ENCODE peak calls at places on chromosomes 5 and 9, in five cellular contexts. M is A549, D is tibial nerve, Y is ovary, J is pancreas. O is an unnamed sample.
A peak's percentile ranks its signal among the peaks of the same experiment; 100 is the strongest.

GRCh38 chr9:125744616-125745387 is 2.4 kb upstream of the PBX3 start:
- DNase-seq in D (no peak), Y (no peak), M (no peak), J (no peak), O (no peak)

GRCh38 chr5:176543428-176544182 is 5.5 kb upstream of the CDHR2 start:
- DNase-seq in M (peak; percentile 73), J (peak; percentile 65), D (no peak), Y (peak; percentile 68), O (peak; percentile 52)

GRCh38 chr5:159641371-159642039 is 274.8 kb upstream of the ADRA1B start:
- DNase-seq in M (no peak), Y (no peak), D (no peak), J (no peak), O (no peak)

GRCh38 chr9:69980591-69980990 is 63.1 kb upstream of the MAMDC2 start:
- DNase-seq in D (no peak), M (no peak), J (no peak), Y (no peak), O (no peak)

GRCh38 chr5:14871084-14871572 is 450 bp downstream of the ANKH start:
- DNase-seq in M (peak; percentile 4), D (no peak), J (peak; percentile 37), Y (peak; percentile 24), O (peak; percentile 20)

GRCh38 chr5:113514263-113514590 is 733 bp downstream of the YTHDC2 start:
- DNase-seq in M (no peak), J (peak; percentile 28), D (no peak), Y (no peak), O (no peak)

GRCh38 chr9:138022756-138023393 is 145.3 kb downstream of the CACNA1B start:
- DNase-seq in D (no peak), J (no peak), M (no peak), Y (no peak), O (no peak)

GRCh38 chr5:15425802-15426201 is 74.2 kb upstream of the FBXL7 start:
- DNase-seq in J (no peak), M (no peak), D (no peak), Y (no peak), O (no peak)

GRCh38 chr9:135402048-135402738 is 77.4 kb upstream of the PPP1R26 start:
- DNase-seq in Y (no peak), D (no peak), M (no peak), J (no peak), O (no peak)

GRCh38 chr5:169567079-169567478 is 16.5 kb upstream of the SPDL1 start:
- DNase-seq in Y (no peak), J (no peak), M (no peak), D (no peak), O (no peak)

GRCh38 chr5:35198096-35198495 is 32.2 kb downstream of the PRLR start:
- DNase-seq in Y (peak; percentile 55), M (no peak), J (peak; percentile 82), D (peak; percentile 15), O (no peak)

GRCh38 chr5:30956251-30956650 is 237.2 kb upstream of the CDH6 start:
- DNase-seq in Y (no peak), D (no peak), J (no peak), M (no peak), O (no peak)

GRCh38 chr5:38069360-38069759 is 189.0 kb upstream of the EGFLAM start:
- DNase-seq in M (no peak), J (peak; percentile 19), Y (peak; percentile 45), D (no peak), O (no peak)

GRCh38 chr5:39580702-39581498 is 156.1 kb upstream of the DAB2 start:
- DNase-seq in M (no peak), Y (no peak), D (no peak), J (no peak), O (no peak)

GRCh38 chr9:70113403-70114022 is 69.9 kb downstream of the MAMDC2 start:
- DNase-seq in J (peak; percentile 54), Y (peak; percentile 55), D (peak; percentile 38), M (peak; percentile 64), O (peak; percentile 59)

GRCh38 chr5:65185468-65185867 is 296.3 kb downstream of the ADAMTS6 start:
- DNase-seq in Y (no peak), D (no peak), M (no peak), J (no peak), O (no peak)

GRCh38 chr5:56088967-56089829 is 94.4 kb upstream of the IL6ST start:
- DNase-seq in Y (no peak), J (no peak), D (no peak), M (peak; percentile 47), O (no peak)

GRCh38 chr5:61082516-61083280 is 79.6 kb downstream of the SMIM15 start:
- DNase-seq in D (no peak), J (no peak), Y (no peak), M (no peak), O (no peak)

GRCh38 chr5:88884435-88884877 is 1.5 kb upstream of the MEF2C start:
- DNase-seq in D (no peak), M (no peak), Y (no peak), J (no peak), O (no peak)

GRCh38 chr5:110900829-110901228 is 162.0 kb downstream of the SLC25A46 start:
- DNase-seq in J (no peak), M (peak; percentile 22), D (no peak), Y (no peak), O (no peak)

GRCh38 chr9:107755267-107755666 is 265.7 kb upstream of the KLF4 start:
- DNase-seq in J (no peak), Y (no peak), D (no peak), M (peak; percentile 76), O (no peak)

GRCh38 chr9:119884411-119884810 is 515.2 kb upstream of the BRINP1 start:
- DNase-seq in D (no peak), M (no peak), Y (no peak), J (no peak), O (no peak)

GRCh38 chr9:113574381-113575262 is 111.1 kb downstream of the RGS3 start:
- DNase-seq in D (no peak), Y (no peak), M (no peak), J (no peak), O (peak; percentile 8)

GRCh38 chr5:108531367-108532211 is 149.7 kb upstream of the FBXL17 start:
- DNase-seq in J (no peak), D (no peak), Y (no peak), M (no peak), O (no peak)

GRCh38 chr5:35120745-35121144 is 73.0 kb upstream of the AGXT2 start:
- DNase-seq in M (no peak), D (no peak), J (no peak), Y (no peak), O (no peak)

GRCh38 chr5:61394078-61394701 is 62.1 kb downstream of the ZSWIM6 start:
- DNase-seq in Y (no peak), M (no peak), D (no peak), J (no peak), O (no peak)

GRCh38 chr9:27528886-27529315 is 713 bp downstream of the MOB3B start:
- DNase-seq in Y (peak; percentile 73), D (peak; percentile 30), J (peak; percentile 68), M (peak; percentile 24), O (peak; percentile 72)

GRCh38 chr5:10275460-10275859 is 25.4 kb downstream of the CCT5 start:
- DNase-seq in M (no peak), J (no peak), Y (no peak), D (no peak), O (no peak)

DNA sequence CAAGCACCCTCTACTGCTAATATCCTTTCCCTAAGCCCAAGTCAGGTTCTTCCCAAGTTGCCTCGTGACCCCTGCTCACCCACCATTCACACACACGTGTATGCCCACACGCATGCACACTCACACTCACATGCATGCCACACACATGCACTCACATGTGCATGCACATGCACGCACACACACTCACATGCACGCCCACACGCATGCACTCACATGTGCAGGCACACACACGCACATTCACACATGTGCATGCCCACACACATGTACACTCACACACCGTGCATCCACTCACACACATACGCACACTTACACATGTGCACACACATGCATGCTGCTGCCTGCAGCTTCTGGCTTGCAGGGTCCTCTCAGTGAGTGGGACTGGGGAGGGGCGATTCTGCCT is 62.9 kb upstream of the STXBP1 start:
- DNase-seq in M (no peak), Y (no peak), J (no peak), D (no peak), O (no peak)
- H3K4me1 ChIP-seq in M (peaks cover 78% of the 10 kb centered on the region), Y (peaks cover 26% of the 10 kb centered on the region), J (peaks cover 53% of the 10 kb centered on the region), D (peaks cover 82% of the 10 kb centered on the region), O (peaks cover 19% of the 10 kb centered on the region)

DNA sequence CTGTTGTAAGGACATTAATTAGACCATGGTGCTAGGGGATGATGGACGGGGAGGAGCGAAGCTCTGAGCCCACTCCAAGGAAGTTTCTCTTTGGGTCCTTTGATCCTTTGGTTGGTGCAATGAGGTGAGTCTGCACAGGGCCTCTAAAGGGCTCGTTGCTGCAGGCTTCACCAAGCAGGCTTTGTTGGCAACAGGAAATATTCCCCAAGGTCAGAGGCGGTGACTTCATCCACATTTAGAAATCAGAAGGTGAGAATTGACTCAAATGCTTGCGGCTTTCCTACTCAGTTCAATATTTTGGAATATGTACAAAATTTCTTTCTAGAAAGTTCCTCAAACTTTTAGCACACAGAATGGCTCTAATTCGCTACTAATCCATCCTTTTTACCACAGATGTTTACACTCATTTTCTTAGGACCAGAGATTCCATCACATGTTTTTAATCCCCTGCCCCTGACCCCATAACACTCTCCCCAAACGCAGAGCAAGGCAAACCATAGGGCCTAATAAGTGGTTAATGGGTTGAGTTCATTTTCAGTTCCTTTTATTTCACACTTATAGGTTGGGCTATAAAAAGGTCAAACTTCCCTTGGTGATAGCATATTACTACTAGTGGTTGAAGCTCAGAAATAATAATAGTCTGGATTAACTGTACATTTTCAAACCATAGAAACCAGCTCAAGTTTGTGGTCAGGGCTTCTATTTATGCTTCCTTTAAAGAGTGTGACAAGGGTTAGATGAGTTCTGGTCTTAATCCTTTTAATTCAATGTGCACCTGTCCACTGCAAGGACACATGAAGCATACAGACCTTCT is 37.3 kb upstream of the TMEM252 start:
- DNase-seq in M (no peak), D (no peak), Y (no peak), J (no peak), O (no peak)
- H3K4me1 ChIP-seq in M (no peaks in the 10 kb centered on the region), D (no peaks in the 10 kb centered on the region), Y (no peaks in the 10 kb centered on the region), J (no peaks in the 10 kb centered on the region), O (no peaks in the 10 kb centered on the region)

DNA sequence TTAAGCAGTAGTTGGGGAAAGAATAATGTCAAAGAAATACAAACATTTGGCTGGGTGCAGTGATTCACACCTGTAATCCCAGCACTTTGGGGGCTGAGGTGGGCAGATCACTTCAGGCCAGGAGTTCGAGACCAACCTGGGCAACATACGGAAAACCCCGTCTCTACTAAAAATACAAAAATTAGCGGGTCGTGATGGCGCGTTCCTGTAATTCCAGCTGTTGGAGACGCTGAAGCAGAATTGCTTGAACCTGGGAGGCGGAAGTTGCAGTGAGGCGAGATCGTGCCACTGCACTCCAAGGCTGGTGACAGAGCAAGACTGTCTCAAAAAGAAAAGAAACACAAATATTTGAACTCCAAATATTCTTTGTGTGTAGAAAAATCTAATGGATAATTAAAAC is 4.7 kb downstream of the MATR3 start:
- DNase-seq in D (no peak), Y (no peak), M (no peak), J (no peak), O (no peak)
- H3K4me1 ChIP-seq in D (peaks cover 65% of the 10 kb centered on the region), Y (peaks cover 25% of the 10 kb centered on the region), M (peaks cover 68% of the 10 kb centered on the region), J (peaks cover 42% of the 10 kb centered on the region), O (peaks cover 40% of the 10 kb centered on the region)

GRCh38 chr9:132020845-132021510 is 58.7 kb downstream of the MED27 start:
- DNase-seq in M (no peak), J (no peak), Y (no peak), D (no peak), O (no peak)

GRCh38 chr9:132025766-132026165 is 53.9 kb downstream of the MED27 start:
- DNase-seq in D (no peak), J (no peak), Y (no peak), M (no peak), O (no peak)

GRCh38 chr9:132024589-132024988 is 55.1 kb downstream of the MED27 start:
- DNase-seq in M (no peak), Y (no peak), D (no peak), J (no peak), O (no peak)

GRCh38 chr9:132020272-132020671 is 59.4 kb downstream of the MED27 start:
- DNase-seq in J (no peak), D (no peak), M (no peak), Y (no peak), O (no peak)

GRCh38 chr9:132023409-132024180 is 56.1 kb downstream of the MED27 start:
- DNase-seq in Y (no peak), D (no peak), M (no peak), J (no peak), O (no peak)
- H3K4me1 ChIP-seq in Y (peaks cover 5% of the 10 kb centered on the region), D (no peaks in the 10 kb centered on the region), M (peaks cover 24% of the 10 kb centered on the region), J (no peaks in the 10 kb centered on the region), O (no peaks in the 10 kb centered on the region)